ENCODE peak calls at places on chromosomes 5 and 9, in seven cellular contexts. A is PC-9; P is lung; M is RWPE1; F is mesenchymal stem cell; B is adrenal gland; X is CD8-positive, alpha-beta T cell. V is an unnamed sample.

GRCh38 chr5:68011801-68012200 is 203.8 kb upstream of the PIK3R1 start:
- DNase-seq in A (no peak), P (no peak), M (no peak), F (peak; percentile 55), B (no peak), X (no peak), V (no peak)

GRCh38 chr5:91491229-91491628 is 108.1 kb upstream of the ARRDC3 start:
- DNase-seq in A (no peak), P (no peak), M (no peak), F (no peak), B (no peak), X (no peak), V (no peak)

GRCh38 chr5:15021286-15022046 is 149.9 kb upstream of the ANKH start:
- DNase-seq in A (peak; percentile 61), P (no peak), M (no peak), F (peak; percentile 74), B (no peak), X (no peak), V (peak; percentile 19)

GRCh38 chr5:111002036-111002435 is 69.5 kb upstream of the TSLP start:
- DNase-seq in A (no peak), P (no peak), M (no peak), F (no peak), B (no peak), X (no peak), V (no peak)

GRCh38 chr9:37936965-37937364 is 33.0 kb upstream of the SLC25A51 start:
- DNase-seq in A (no peak), P (no peak), M (peak; percentile 48), F (peak; percentile 92), B (peak; percentile 70), X (no peak), V (peak; percentile 72)

GRCh38 chr5:156094001-156094400 is 233.0 kb upstream of the SGCD start:
- DNase-seq in A (no peak), P (no peak), M (no peak), F (peak; percentile 6), B (no peak), X (no peak), V (no peak)

GRCh38 chr5:128870923-128871322 is 94.4 kb upstream of the SLC27A6 start:
- DNase-seq in A (no peak), P (no peak), M (no peak), F (no peak), B (no peak), X (no peak), V (no peak)

GRCh38 chr5:87940775-87941174 is 327.9 kb downstream of the TMEM161B start:
- DNase-seq in A (no peak), P (no peak), M (no peak), F (no peak), B (no peak), X (no peak), V (no peak)

GRCh38 chr5:136066705-136067271 is 38.0 kb downstream of the TGFBI start:
- DNase-seq in A (no peak), P (no peak), M (no peak), F (peak; percentile 83), B (peak; percentile 54), X (no peak), V (no peak)

GRCh38 chr5:95080456-95080855 is 204.4 kb downstream of the MCTP1 start:
- DNase-seq in A (no peak), P (no peak), M (no peak), F (peak; percentile 22), B (no peak), X (no peak), V (no peak)

DNA sequence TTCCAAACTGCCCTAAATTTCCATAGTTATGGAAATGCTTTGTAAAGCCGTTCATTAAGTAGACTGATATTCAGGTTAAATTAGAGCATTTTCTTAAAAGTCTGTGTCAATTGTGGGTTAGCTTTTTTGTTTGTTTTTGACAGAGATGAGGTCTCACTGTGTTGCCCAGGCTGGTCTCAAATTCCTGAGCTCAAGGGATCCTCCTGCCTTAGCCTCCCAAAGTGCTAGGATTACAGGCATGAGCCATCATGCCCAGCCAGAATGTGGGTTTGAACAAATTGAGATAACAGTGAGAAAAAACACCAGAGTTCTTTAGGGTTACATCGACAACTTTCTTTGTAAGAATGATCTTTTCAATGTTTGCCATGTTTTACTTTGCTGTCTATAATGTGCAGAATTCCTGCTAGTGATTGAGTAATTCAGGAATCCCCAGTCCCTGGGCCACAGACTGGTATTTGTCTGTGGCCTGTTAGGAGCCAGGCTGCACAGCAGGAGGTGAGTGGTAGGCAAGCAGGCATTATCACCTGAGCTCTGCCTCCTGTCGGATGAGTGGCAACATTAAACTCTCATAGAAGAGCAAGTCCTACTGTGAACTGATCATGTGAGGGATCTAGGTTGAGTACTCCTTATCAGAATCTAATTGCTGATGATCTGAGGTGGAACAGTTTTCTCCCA is 80.5 kb downstream of the RAI14 start:
- DNase-seq in A (peak; percentile 65), P (no peak), M (no peak), F (peak; percentile 84), B (no peak), X (no peak), V (no peak)
- H3K27ac ChIP-seq in A (peak overlapping the region; percentile 20), P (no peak overlapping the region), M (no peak overlapping the region), F (peak overlapping the region; percentile 86), B (no peak overlapping the region), X (no peak overlapping the region), V (peak overlapping the region; percentile 56)

GRCh38 chr5:131630963-131631350 is 4.1 kb downstream of the RAPGEF6 start:
- DNase-seq in A (no peak), P (no peak), M (no peak), F (no peak), B (no peak), X (no peak), V (no peak)

GRCh38 chr5:131633830-131634229 is 1.2 kb downstream of the RAPGEF6 start:
- DNase-seq in A (no peak), P (no peak), M (no peak), F (no peak), B (no peak), X (no peak), V (no peak)

GRCh38 chr5:131628990-131629389 is 6.0 kb downstream of the RAPGEF6 start:
- DNase-seq in A (no peak), P (no peak), M (peak; percentile 36), F (peak; percentile 48), B (no peak), X (no peak), V (no peak)

GRCh38 chr5:131627466-131627865 is 7.6 kb downstream of the RAPGEF6 start:
- DNase-seq in A (no peak), P (no peak), M (no peak), F (no peak), B (no peak), X (no peak), V (no peak)

DNA sequence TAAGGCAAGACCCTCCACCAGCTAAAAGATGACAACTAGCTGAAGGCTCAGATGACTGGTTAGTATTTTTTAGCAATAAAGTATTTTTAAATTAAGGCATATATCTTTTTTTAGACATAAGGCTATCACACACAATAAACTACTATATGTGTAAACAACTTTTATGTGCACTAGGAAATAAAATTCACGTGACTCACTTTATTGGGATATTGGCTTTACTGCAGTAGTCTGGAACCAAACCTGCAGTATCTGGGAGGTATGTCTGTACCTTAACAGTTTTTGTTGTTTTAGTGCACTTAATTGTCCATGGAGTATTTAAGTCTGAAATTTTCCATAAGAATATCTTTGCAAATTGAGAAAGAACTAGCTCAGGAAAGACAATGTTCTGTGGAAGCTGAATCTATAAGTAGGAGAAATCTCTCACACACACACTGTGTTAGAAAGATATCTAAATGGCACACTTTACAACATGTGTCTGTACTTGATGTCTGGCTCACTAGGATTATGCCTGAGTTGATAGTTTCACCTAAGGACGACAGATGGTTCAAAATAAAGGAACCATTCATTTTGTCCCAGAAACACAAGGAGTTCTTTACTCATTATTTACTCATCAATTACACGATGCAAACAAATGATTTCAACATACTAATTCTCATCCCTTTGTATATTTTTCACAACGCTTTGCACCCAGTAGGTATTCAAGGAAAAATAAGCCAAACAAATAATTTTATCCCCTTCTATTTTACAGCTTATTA is 4.6 kb downstream of the RAPGEF6 start:
- DNase-seq in A (no peak), P (no peak), M (no peak), F (no peak), B (no peak), X (no peak), V (no peak)
- H3K27ac ChIP-seq in A (no peak overlapping the region), P (no peak overlapping the region), M (no peak overlapping the region), F (no peak overlapping the region), B (no peak overlapping the region), X (no peak overlapping the region), V (no peak overlapping the region)

DNA sequence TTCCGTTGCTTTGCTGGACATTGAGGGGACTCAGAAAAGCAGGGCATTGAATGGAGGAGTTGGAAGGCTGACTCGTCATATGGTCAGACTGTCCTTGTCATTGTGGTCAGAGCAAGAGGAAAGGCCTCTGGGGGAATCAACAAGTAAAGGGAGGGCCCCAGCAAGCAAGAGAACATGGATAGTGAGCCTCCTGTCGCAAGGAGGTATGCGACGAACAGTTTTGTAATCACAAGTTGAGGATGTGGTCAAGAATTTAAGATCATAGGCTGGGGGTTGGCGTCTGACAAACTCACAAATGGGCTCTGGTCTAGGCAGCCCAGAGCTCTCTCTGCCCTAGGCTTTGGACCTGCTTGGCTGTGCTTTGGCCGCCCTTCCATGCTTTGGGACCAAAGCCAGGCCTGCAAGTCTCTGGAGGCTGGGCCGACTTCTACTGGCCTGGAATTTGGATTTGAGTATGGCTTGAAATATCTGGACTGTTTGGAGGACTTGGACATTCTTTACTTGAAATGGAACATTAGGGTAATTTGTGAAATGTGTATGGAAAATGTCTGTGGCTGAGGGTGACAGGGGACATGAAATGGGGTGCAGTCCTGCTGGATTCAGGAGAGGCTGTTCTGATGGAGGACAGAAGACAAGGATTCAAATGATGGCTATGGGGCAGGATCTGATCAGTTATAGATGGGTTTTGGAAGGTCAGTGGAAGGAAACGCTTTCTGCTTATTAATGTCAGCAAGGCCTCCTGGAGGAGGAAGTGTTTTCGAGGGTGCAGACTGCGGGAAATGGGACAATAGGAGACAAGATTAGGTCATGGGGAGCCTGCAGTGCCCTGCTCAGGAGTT is 19.2 kb upstream of the NDST1 start:
- DNase-seq in A (no peak), P (peak; percentile 61), M (no peak), F (peak; percentile 87), B (peak; percentile 85), X (no peak), V (no peak)
- H3K27ac ChIP-seq in A (peak overlapping the region; percentile 4), P (peak overlapping the region; percentile 99), M (peak overlapping the region; percentile 90), F (peak overlapping the region; percentile 96), B (peak overlapping the region; percentile 94), X (no peak overlapping the region), V (peak overlapping the region; percentile 100)

GRCh38 chr9:131679261-131680020 is 60.4 kb downstream of the RAPGEF1 start:
- DNase-seq in A (no peak), P (no peak), M (no peak), F (no peak), B (no peak), X (no peak), V (no peak)

GRCh38 chr9:131676431-131676972 is 63.4 kb downstream of the RAPGEF1 start:
- DNase-seq in A (peak; percentile 9), P (no peak), M (no peak), F (no peak), B (peak; percentile 69), X (no peak), V (no peak)

GRCh38 chr9:131678499-131679111 is 61.3 kb downstream of the RAPGEF1 start:
- DNase-seq in A (peak; percentile 79), P (peak; percentile 74), M (peak; percentile 100), F (peak; percentile 93), B (peak; percentile 87), X (peak; percentile 29), V (peak; percentile 69)

GRCh38 chr9:131677051-131677444 is 62.8 kb downstream of the RAPGEF1 start:
- DNase-seq in A (no peak), P (no peak), M (no peak), F (peak; percentile 68), B (no peak), X (no peak), V (no peak)

GRCh38 chr9:131677445-131678180 is 62.3 kb downstream of the RAPGEF1 start:
- DNase-seq in A (no peak), P (no peak), M (peak; percentile 62), F (peak; percentile 85), B (no peak), X (no peak), V (no peak)
- H3K27ac ChIP-seq in A (peak overlapping the region; percentile 81), P (peak overlapping the region; percentile 90), M (peak overlapping the region; percentile 62), F (peak overlapping the region; percentile 96), B (peak overlapping the region; percentile 34), X (peak overlapping the region; percentile 30), V (peak overlapping the region; percentile 84)

V was measured in hepatocyte.